ENCODE peak calls at places on chromosome 10, in six cellular contexts. One of them, this sample, is unnamed.

GRCh38 chr10:78805176-78805575 is 263.6 kb upstream of the ZMIZ1 start:
- DNase-seq in psoas muscle: peak; percentile 63
- DNase-seq in esophagus squamous epithelium: no peak
- DNase-seq in heart left ventricle: peak; percentile 67
- DNase-seq in neuronal stem cell: no peak
- DNase-seq in endodermal cell: no peak
- DNase-seq in this sample: peak; percentile 82

GRCh38 chr10:92848441-92849233 is at the start of gene EXOC6:
- DNase-seq in psoas muscle: peak; percentile 87
- DNase-seq in esophagus squamous epithelium: peak; percentile 43
- DNase-seq in heart left ventricle: peak; percentile 85
- DNase-seq in neuronal stem cell: peak; percentile 82
- DNase-seq in endodermal cell: peak; percentile 90
- DNase-seq in this sample: peak; percentile 94

GRCh38 chr10:126433351-126433750 is 45.1 kb upstream of the ADAM12 start:
- DNase-seq in psoas muscle: no peak
- DNase-seq in esophagus squamous epithelium: no peak
- DNase-seq in heart left ventricle: no peak
- DNase-seq in neuronal stem cell: no peak
- DNase-seq in endodermal cell: no peak
- DNase-seq in this sample: no peak

GRCh38 chr10:132689721-132690360 is 96.1 kb downstream of the NKX6-2 start:
- DNase-seq in psoas muscle: peak; percentile 4
- DNase-seq in esophagus squamous epithelium: no peak
- DNase-seq in heart left ventricle: no peak
- DNase-seq in neuronal stem cell: no peak
- DNase-seq in endodermal cell: peak; percentile 46
- DNase-seq in this sample: peak; percentile 13

GRCh38 chr10:76576276-76576962 is 1061.2 kb downstream of the KCNMA1 start:
- DNase-seq in psoas muscle: no peak
- DNase-seq in esophagus squamous epithelium: no peak
- DNase-seq in heart left ventricle: no peak
- DNase-seq in neuronal stem cell: no peak
- DNase-seq in endodermal cell: peak; percentile 18
- DNase-seq in this sample: no peak

GRCh38 chr10:29041512-29042150 is 247.2 kb upstream of the LYZL1 start:
- DNase-seq in psoas muscle: no peak
- DNase-seq in esophagus squamous epithelium: no peak
- DNase-seq in heart left ventricle: no peak
- DNase-seq in neuronal stem cell: no peak
- DNase-seq in endodermal cell: no peak
- DNase-seq in this sample: no peak

GRCh38 chr10:30820282-30820991 is 190.9 kb upstream of the LYZL2 start:
- DNase-seq in psoas muscle: no peak
- DNase-seq in esophagus squamous epithelium: no peak
- DNase-seq in heart left ventricle: no peak
- DNase-seq in neuronal stem cell: no peak
- DNase-seq in endodermal cell: no peak
- DNase-seq in this sample: no peak

GRCh38 chr10:93436577-93436976 is 45.6 kb downstream of the MYOF start:
- DNase-seq in psoas muscle: peak; percentile 46
- DNase-seq in esophagus squamous epithelium: no peak
- DNase-seq in heart left ventricle: peak; percentile 62
- DNase-seq in neuronal stem cell: no peak
- DNase-seq in endodermal cell: no peak
- DNase-seq in this sample: peak; percentile 79

GRCh38 chr10:50574305-50574704 is 49.5 kb downstream of the SGMS1 start:
- DNase-seq in psoas muscle: no peak
- DNase-seq in esophagus squamous epithelium: no peak
- DNase-seq in heart left ventricle: no peak
- DNase-seq in neuronal stem cell: no peak
- DNase-seq in endodermal cell: no peak
- DNase-seq in this sample: no peak

GRCh38 chr10:77415311-77415960 is 222.2 kb downstream of the KCNMA1 start:
- DNase-seq in psoas muscle: no peak
- DNase-seq in esophagus squamous epithelium: no peak
- DNase-seq in heart left ventricle: no peak
- DNase-seq in neuronal stem cell: no peak
- DNase-seq in endodermal cell: no peak
- DNase-seq in this sample: no peak

DNA sequence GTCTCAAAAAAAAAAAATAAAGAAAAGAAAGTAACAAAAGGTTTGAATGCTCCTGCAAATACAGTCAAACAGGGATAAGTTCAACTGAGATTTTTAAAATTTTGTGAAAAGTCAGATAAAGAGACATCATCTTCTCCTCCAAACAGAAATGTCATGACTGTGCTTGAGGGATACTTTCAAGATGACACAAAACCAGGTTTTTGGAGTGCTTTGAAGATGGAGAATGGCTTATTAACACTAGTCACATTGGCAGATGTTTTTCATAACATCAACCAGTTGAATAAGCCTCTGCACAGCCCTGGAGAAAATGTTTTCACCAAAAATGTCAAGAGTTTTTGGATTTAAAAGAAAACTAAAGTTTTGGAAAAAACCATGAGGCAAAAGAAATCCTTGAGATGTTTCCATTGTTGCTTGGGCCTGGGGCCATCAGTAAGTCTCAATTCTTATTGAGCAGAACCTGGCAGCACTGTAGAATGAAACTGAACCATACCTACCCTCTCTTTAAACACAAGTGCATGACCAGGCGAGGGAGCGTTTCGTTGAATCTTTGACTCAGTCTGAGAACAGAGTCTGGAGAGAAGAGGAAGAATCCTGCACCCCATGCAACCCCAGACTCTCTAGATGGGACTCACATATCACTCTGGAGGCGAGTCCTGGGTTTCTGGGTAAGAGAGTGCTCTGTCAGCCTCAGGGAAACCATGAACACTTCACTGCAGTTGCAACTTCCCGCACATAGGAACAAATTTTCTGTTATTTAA is 37.4 kb upstream of the PRKCQ start:
- DNase-seq in psoas muscle: no peak
- DNase-seq in esophagus squamous epithelium: no peak
- DNase-seq in heart left ventricle: no peak
- DNase-seq in neuronal stem cell: no peak
- DNase-seq in endodermal cell: no peak
- DNase-seq in this sample: no peak
- H3K9me3 ChIP-seq in psoas muscle: no peaks in the 10 kb centered on the region
- H3K9me3 ChIP-seq in esophagus squamous epithelium: no peaks in the 10 kb centered on the region
- H3K9me3 ChIP-seq in heart left ventricle: no peaks in the 10 kb centered on the region
- H3K9me3 ChIP-seq in neuronal stem cell: no peaks in the 10 kb centered on the region
- H3K9me3 ChIP-seq in endodermal cell: no peaks in the 10 kb centered on the region
- H3K9me3 ChIP-seq in this sample: no peaks in the 10 kb centered on the region

GRCh38 chr10:86749835-86750234 is 6.6 kb upstream of the BMPR1A start:
- DNase-seq in psoas muscle: no peak
- DNase-seq in esophagus squamous epithelium: no peak
- DNase-seq in heart left ventricle: no peak
- DNase-seq in neuronal stem cell: no peak
- DNase-seq in endodermal cell: peak; percentile 26
- DNase-seq in this sample: no peak

GRCh38 chr10:86753638-86754434 is 2.6 kb upstream of the BMPR1A start:
- DNase-seq in psoas muscle: no peak
- DNase-seq in esophagus squamous epithelium: no peak
- DNase-seq in heart left ventricle: peak; percentile 55
- DNase-seq in neuronal stem cell: no peak
- DNase-seq in endodermal cell: no peak
- DNase-seq in this sample: no peak

GRCh38 chr10:86751477-86751876 is 4.9 kb upstream of the BMPR1A start:
- DNase-seq in psoas muscle: no peak
- DNase-seq in esophagus squamous epithelium: no peak
- DNase-seq in heart left ventricle: no peak
- DNase-seq in neuronal stem cell: no peak
- DNase-seq in endodermal cell: no peak
- DNase-seq in this sample: no peak

GRCh38 chr10:86753056-86753455 is 3.4 kb upstream of the BMPR1A start:
- DNase-seq in psoas muscle: no peak
- DNase-seq in esophagus squamous epithelium: no peak
- DNase-seq in heart left ventricle: no peak
- DNase-seq in neuronal stem cell: no peak
- DNase-seq in endodermal cell: no peak
- DNase-seq in this sample: no peak

DNA sequence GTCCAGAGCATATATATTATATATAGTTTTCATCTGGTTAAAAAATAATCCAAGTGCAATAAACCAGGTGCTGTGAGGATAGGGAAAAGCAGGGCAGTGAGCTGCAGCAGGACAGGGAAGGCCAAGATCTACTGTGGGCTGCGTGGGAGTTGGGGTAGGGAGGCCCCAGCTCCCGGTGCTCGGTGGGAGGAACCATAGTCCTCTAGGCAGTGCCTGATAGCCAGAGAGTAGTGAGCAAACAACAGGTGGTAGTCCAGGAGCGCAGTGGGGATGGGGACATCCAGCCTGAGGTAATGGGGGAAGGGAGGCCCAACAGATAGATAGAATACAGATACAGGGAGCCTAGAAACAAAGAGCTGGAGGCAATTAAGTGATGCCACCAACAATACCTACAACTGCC is 4.1 kb upstream of the BMPR1A start:
- DNase-seq in psoas muscle: no peak
- DNase-seq in esophagus squamous epithelium: no peak
- DNase-seq in heart left ventricle: no peak
- DNase-seq in neuronal stem cell: no peak
- DNase-seq in endodermal cell: no peak
- DNase-seq in this sample: no peak
- H3K27ac ChIP-seq in psoas muscle: peak overlapping the region; percentile 100
- H3K27ac ChIP-seq in esophagus squamous epithelium: no peak overlapping the region
- H3K27ac ChIP-seq in heart left ventricle: peak overlapping the region; percentile 6
- H3K27ac ChIP-seq in neuronal stem cell: peak overlapping the region; percentile 25
- H3K27ac ChIP-seq in endodermal cell: no peak overlapping the region
- H3K27ac ChIP-seq in this sample: no peak overlapping the region

GRCh38 chr10:86944031-86944419 is 13.4 kb downstream of the MMRN2 start:
- DNase-seq in psoas muscle: no peak
- DNase-seq in esophagus squamous epithelium: no peak
- DNase-seq in heart left ventricle: no peak
- DNase-seq in neuronal stem cell: no peak
- DNase-seq in endodermal cell: no peak
- DNase-seq in this sample: no peak

GRCh38 chr10:86944907-86945306 is 12.5 kb downstream of the MMRN2 start:
- DNase-seq in psoas muscle: no peak
- DNase-seq in esophagus squamous epithelium: no peak
- DNase-seq in heart left ventricle: no peak
- DNase-seq in neuronal stem cell: no peak
- DNase-seq in endodermal cell: no peak
- DNase-seq in this sample: no peak

GRCh38 chr10:86944471-86944870 is 12.9 kb downstream of the MMRN2 start:
- DNase-seq in psoas muscle: no peak
- DNase-seq in esophagus squamous epithelium: no peak
- DNase-seq in heart left ventricle: no peak
- DNase-seq in neuronal stem cell: no peak
- DNase-seq in endodermal cell: no peak
- DNase-seq in this sample: no peak

GRCh38 chr10:86946215-86947170 is 10.9 kb downstream of the MMRN2 start:
- DNase-seq in psoas muscle: peak; percentile 37
- DNase-seq in esophagus squamous epithelium: no peak
- DNase-seq in heart left ventricle: no peak
- DNase-seq in neuronal stem cell: no peak
- DNase-seq in endodermal cell: peak; percentile 44
- DNase-seq in this sample: no peak

DNA sequence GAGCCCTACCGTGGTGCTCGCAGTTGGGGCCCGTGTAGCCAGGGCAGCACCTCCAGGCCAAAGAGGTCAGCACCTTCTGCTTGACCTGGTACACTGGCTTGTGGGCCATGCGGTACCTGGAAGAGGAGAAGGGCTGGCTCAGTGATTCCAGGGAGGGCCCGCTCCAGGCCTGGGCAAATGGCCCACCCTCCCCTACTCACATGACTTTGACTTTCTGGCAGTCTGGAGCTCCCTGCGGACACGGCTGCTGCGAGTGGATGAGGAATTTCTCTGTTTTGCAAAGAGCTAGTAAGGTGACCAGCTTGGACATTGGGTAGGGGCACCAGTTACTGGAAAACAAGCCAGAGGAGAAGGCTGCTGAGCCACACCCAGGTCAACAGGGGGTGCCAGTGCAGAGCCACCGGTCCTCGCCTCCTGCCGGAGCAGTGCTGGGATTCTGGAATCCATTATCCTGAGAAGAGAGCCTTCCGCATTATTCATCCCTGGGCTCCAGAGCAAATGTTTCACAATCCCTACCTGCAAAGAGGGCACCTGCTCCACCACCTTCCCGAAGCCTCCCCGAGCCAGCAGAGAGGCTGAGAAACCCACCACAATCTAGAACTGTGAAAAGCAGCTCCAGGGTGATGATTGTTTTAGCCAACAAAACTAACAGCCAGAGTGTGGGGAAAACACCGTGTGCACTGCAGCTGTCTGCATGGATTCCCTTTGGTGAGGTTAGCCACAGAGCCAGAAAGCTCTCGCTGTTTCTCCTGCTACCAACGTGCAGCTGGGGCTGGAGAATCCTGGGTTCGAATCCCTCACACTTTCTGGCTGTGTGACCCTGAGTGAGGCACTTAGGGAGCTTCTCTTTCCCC is 11.8 kb downstream of the MMRN2 start:
- DNase-seq in psoas muscle: peak; percentile 37
- DNase-seq in esophagus squamous epithelium: no peak
- DNase-seq in heart left ventricle: no peak
- DNase-seq in neuronal stem cell: no peak
- DNase-seq in endodermal cell: peak; percentile 92
- DNase-seq in this sample: no peak
- H3K4me3 ChIP-seq in psoas muscle: no peak overlapping the region
- H3K4me3 ChIP-seq in esophagus squamous epithelium: no peak overlapping the region
- H3K4me3 ChIP-seq in heart left ventricle: no peak overlapping the region
- H3K4me3 ChIP-seq in neuronal stem cell: no peak overlapping the region
- H3K4me3 ChIP-seq in endodermal cell: no peak overlapping the region
- H3K4me3 ChIP-seq in this sample: no peak overlapping the region

GRCh38 chr10:101485207-101485606 is 102.8 kb downstream of the POLL start:
- DNase-seq in psoas muscle: no peak
- DNase-seq in esophagus squamous epithelium: no peak
- DNase-seq in heart left ventricle: no peak
- DNase-seq in neuronal stem cell: no peak
- DNase-seq in endodermal cell: no peak
- DNase-seq in this sample: no peak
- H3K9me3 ChIP-seq in psoas muscle: no peaks in the 10 kb centered on the region
- H3K9me3 ChIP-seq in esophagus squamous epithelium: no peaks in the 10 kb centered on the region
- H3K9me3 ChIP-seq in heart left ventricle: no peaks in the 10 kb centered on the region
- H3K9me3 ChIP-seq in neuronal stem cell: no peaks in the 10 kb centered on the region
- H3K9me3 ChIP-seq in endodermal cell: no peaks in the 10 kb centered on the region
- H3K9me3 ChIP-seq in this sample: no peaks in the 10 kb centered on the region

This sample was measured in aorta.